ENCODE peak calls at places on chromosome 22, in seven cellular contexts. F is GM23338, R is HCT116, U is neuronal stem cell, C is endothelial cell of umbilical vein, T is mammary epithelial cell, H is IMR-90. D is an unnamed sample. For H3K36me3, the result is how much of the 10 kb centered on the place peaks cover.

GRCh38 chr22:42326301-42326700 is 55.8 kb upstream of the TCF20 start:
- DNase-seq in F (no peak), R (no peak), U (no peak), C (no peak), T (no peak), H (no peak), D (no peak)

GRCh38 chr22:26701323-26701722 is 43.9 kb downstream of the MIAT start:
- DNase-seq in F (no peak), R (no peak), U (no peak), C (no peak), T (no peak), H (no peak), D (no peak)

GRCh38 chr22:44313385-44314006 is 745 bp upstream of the SHISAL1 start:
- DNase-seq in F (no peak), R (no peak), U (no peak), C (no peak), T (no peak), H (no peak), D (no peak)

GRCh38 chr22:41683616-41684015 is 5.1 kb downstream of the SNU13 start:
- DNase-seq in F (no peak), R (no peak), U (no peak), C (no peak), T (peak), H (no peak), D (no peak)

GRCh38 chr22:46043816-46044717 is 67.1 kb upstream of the WNT7B start:
- DNase-seq in F (peak), R (no peak), U (no peak), C (peak), T (peak), H (no peak), D (peak)

GRCh38 chr22:38177926-38178604 is 3.6 kb downstream of the PLA2G6 start:
- DNase-seq in F (peak), R (peak), U (peak), C (peak), T (peak), H (peak), D (no peak)

GRCh38 chr22:33577862-33578411 is 342.3 kb downstream of the LARGE1 start:
- DNase-seq in F (no peak), R (no peak), U (no peak), C (no peak), T (no peak), H (no peak), D (peak)

GRCh38 chr22:42651134-42651533 is 1.9 kb upstream of the CYB5R3 start:
- DNase-seq in F (peak), R (no peak), U (no peak), C (no peak), T (no peak), H (peak), D (no peak)

GRCh38 chr22:31230871-31231621 is 18.9 kb downstream of the LIMK2 start:
- DNase-seq in F (peak), R (no peak), U (no peak), C (peak), T (peak), H (peak), D (peak)

GRCh38 chr22:35818897-35819296 is 101.2 kb downstream of the APOL5 start:
- DNase-seq in F (no peak), R (no peak), U (no peak), C (no peak), T (no peak), H (no peak), D (no peak)

GRCh38 chr22:27493797-27494196 is 307.8 kb downstream of the MN1 start:
- DNase-seq in F (no peak), R (no peak), U (no peak), C (no peak), T (no peak), H (no peak), D (no peak)

GRCh38 chr22:17924735-17925727 is 99.3 kb downstream of the MICAL3 start:
- DNase-seq in F (no peak), R (no peak), U (no peak), C (peak), T (peak), H (no peak), D (no peak)

GRCh38 chr22:26043031-26043430 is 126.2 kb upstream of the SEZ6L start:
- DNase-seq in F (no peak), R (no peak), U (no peak), C (no peak), T (no peak), H (no peak), D (no peak)

GRCh38 chr22:49348631-49349030 is 479.0 kb downstream of the BRD1 start:
- DNase-seq in F (no peak), R (no peak), U (no peak), C (no peak), T (no peak), H (no peak), D (no peak)
- H2AFZ ChIP-seq in F (no peak), R (no peak), U (no peak), C (no peak), T (no peak), H (no peak), D (no peak)

GRCh38 chr22:23397618-23398567 is 182.2 kb downstream of the IGLL1 start:
- DNase-seq in F (no peak), R (no peak), U (no peak), C (no peak), T (no peak), H (no peak), D (no peak)
- H3K36me3 ChIP-seq in F (under half), R (under half), U (under half), C (under half), T (under half), H (under half), D (under half)

DNA sequence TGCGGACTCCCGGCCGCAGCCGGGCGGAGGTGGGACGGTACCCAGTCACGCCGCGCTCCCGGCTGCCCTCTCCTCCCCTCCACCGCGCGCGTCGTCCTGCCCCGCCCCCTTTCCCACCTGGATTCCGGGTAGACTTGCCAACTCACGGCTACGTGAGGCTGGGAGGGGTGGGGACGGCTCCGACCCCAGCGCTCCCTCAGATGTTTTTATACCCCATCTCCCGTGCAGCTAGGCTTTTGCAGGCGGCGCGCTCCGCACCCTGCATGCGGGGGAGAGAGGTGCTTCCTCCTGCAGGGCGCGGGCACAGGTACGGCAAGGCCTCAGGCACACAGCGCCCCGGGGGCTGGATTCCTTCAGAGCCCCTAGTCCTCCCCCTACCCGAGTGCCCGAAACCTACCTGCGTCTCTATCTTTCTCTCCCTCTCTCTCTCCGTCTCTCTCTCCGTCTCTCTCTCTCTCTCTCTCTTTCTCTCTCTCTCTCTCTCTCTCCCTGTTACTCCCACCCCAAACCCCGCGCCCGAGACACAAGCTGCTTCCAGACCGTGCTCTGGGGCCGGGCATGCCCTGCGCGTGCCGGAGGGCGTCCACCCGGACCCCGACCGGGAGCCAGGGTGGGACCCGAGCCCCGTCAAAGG is 1.9 kb downstream of the PDGFB start:
- DNase-seq in F (peak), R (no peak), U (no peak), C (no peak), T (peak), H (no peak), D (no peak)
- H2AFZ ChIP-seq in F (peak), R (no peak), U (peak), C (no peak), T (peak), H (peak), D (no peak)

DNA sequence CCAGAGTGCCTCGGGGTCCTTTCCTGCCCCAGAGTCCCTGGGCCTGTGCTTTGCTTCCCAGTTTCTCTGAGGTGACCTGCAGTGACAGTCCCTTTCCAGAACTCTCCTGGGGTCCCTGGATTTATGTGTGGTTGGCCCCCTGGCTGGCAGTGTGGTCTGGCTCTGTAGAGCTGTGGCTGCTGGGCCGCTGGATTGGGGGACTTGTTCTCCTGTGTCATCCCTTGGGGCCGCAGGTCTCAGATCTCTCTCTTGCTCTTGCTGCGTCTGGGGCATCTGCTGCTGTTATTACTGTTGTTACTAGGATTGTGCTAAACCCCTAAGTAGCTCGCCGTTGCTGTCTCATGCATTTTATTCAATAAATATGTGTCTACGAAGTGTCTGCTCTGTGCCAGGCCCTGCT is 31.9 kb downstream of the FAM83F start:
- DNase-seq in F (no peak), R (no peak), U (no peak), C (no peak), T (no peak), H (no peak), D (no peak)
- H3K36me3 ChIP-seq in F (under half), R (under half), U (under half), C (under half), T (under half), H (under half), D (under half)

DNA sequence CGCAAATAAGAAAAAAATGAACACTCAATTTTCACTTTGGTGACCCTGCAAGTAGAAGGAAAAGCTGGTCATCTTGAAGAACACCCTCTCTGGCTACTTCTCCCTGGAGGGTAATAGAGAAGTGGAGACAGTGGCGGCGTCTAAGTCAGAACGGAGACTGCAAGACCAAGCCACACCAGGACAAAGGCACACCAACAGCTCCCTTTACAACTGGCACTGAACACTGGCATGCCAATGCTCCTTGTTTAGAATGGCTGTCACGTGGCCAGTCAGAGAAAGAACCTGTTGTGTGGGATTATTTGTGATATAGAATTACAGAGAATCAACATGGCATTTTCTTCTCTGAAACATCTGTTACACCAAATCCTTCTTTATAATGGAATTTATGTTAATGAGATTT is 61.3 kb upstream of the YPEL1 start:
- DNase-seq in F (peak), R (no peak), U (no peak), C (no peak), T (no peak), H (no peak), D (no peak)
- H2AFZ ChIP-seq in F (no peak), R (no peak), U (no peak), C (no peak), T (no peak), H (no peak), D (no peak)

DNA sequence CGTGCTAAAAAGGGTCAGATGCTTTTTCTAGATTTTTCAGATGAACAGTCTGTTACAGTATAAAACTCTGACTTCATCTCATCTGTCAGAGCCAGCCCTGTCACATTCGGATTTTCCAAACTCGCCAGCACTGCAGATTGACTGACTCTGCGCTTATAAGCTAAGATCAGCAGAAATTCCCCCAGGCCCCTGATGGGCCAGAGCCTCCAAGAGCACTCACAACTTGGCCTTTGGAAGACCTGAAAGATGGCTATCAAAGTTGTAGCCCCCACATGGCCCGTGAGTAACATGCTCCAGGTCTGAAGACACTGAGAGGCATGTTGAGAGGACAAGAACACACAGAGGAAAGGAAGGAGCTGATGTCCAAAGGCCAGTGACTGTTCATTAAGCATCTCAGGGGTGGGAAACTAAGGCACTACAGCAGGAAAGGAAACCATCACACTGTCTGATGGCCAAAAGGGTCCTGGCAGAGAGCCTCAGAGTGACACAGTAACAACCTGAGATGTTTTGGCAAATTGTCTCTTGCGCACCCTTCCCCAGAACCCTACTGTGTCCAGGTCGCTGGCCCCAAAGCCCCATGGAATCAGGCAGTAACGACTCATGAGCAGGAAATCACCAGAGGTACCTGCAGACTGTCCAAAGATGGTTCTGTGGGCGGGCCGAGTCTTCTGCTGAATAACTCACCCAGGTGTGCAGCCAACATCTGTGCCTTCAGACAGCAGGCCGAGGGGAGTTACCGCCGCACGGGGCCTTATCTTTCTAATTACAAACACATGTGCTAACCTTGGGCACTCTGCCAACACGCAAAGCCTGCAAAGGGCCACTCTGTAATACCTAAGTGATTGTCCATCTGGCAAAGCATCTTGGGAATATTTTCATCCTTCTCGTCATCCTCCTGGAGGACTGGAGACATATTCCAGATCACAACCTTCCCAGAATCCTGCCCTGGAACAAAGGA is 23.6 kb downstream of the HIRA start:
- DNase-seq in F (no peak), R (no peak), U (no peak), C (no peak), T (no peak), H (peak), D (no peak)
- H3K36me3 ChIP-seq in F (under half), R (under half), U (under half), C (under half), T (under half), H (under half), D (half or more)

DNA sequence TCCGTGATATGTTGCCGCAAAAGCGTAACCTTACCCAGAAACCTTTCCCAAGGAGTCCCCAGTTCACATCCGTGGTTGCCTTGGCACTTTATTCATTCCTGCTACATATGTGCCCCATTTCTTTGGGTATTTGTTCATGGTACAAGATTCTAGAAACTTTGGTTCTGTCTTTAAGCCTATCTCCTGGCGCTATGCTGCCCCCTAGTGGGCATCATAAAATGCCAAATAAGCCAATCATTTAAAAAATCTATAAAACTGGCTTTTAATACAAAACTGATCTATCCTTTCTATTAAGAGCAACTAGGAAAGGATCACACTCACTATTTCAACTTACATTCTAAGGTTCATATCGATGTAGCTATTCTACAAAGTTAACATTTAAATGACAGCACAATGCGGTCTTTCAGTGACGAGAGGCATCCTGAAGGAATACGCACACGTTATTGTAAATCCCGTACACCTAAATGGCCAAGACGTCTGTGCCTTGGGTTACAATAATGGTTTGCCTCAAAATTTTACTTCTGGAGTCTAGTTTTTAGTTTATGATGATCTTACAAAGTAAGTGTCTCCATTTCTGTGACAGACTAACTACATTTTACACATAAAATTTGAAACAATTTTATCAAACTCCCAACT is 16.2 kb downstream of the PIWIL3 start:
- DNase-seq in F (peak), R (peak), U (peak), C (peak), T (peak), H (peak), D (peak)
- H2AFZ ChIP-seq in F (no peak), R (no peak), U (no peak), C (no peak), T (no peak), H (no peak), D (no peak)

DNA sequence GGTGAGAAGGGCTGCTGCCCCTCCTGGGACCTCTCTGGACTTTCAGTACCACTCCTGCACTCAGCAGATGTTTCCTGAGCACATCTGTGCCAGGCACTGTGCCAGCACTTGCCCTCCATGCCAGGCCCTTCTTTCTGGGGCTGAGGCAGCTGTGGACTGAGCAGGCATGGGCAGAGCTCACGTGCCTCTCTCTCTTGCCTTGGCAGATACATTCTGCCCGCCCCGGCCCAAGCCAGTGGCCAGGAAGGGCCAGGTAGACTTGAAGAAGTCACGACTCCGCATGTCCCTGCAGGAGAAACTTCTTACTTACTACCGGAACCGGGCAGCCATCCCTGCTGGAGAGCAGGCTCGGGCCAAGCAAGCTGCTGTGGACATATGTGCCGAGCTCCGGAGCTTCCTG is 8.3 kb upstream of the ATF4 start:
- DNase-seq in F (no peak), R (no peak), U (no peak), C (no peak), T (no peak), H (no peak), D (no peak)
- H3K36me3 ChIP-seq in F (half or more), R (half or more), U (under half), C (under half), T (under half), H (half or more), D (half or more)

D was measured in OCI-LY7.